ENCODE peak calls at places on chromosomes 6 and 20, in six cellular contexts. W, J, P, E, M and S are unnamed samples.

GRCh38 chr6:13992417-13993055 is 67.8 kb downstream of the RNF182 start:
- DNase-seq in W (peak), J (no peak), P (no peak), E (peak), M (no peak), S (no peak)

GRCh38 chr20:8216375-8217200 is 84.5 kb downstream of the PLCB1 start:
- DNase-seq in W (no peak), J (no peak), P (no peak), E (no peak), M (no peak), S (no peak)

GRCh38 chr6:142284419-142284818 is 17.4 kb upstream of the ADGRG6 start:
- DNase-seq in W (no peak), J (no peak), P (no peak), E (no peak), M (no peak), S (no peak)

GRCh38 chr20:63540417-63541186 is 3.4 kb upstream of the PTK6 start:
- DNase-seq in W (no peak), J (no peak), P (no peak), E (no peak), M (no peak), S (no peak)

GRCh38 chr6:116847234-116847633 is 18.4 kb upstream of the GPRC6A start:
- DNase-seq in W (peak), J (no peak), P (no peak), E (peak), M (no peak), S (no peak)

GRCh38 chr6:48922837-48923236 is 540.2 kb downstream of the MMUT start:
- DNase-seq in W (no peak), J (no peak), P (no peak), E (no peak), M (no peak), S (no peak)

GRCh38 chr20:53609501-53610445 is 16.1 kb upstream of the ZNF217 start:
- DNase-seq in W (peak), J (peak), P (peak), E (no peak), M (no peak), S (peak)

GRCh38 chr6:24761193-24761835 is 13.4 kb upstream of the GMNN start:
- DNase-seq in W (no peak), J (peak), P (peak), E (no peak), M (no peak), S (no peak)

DNA sequence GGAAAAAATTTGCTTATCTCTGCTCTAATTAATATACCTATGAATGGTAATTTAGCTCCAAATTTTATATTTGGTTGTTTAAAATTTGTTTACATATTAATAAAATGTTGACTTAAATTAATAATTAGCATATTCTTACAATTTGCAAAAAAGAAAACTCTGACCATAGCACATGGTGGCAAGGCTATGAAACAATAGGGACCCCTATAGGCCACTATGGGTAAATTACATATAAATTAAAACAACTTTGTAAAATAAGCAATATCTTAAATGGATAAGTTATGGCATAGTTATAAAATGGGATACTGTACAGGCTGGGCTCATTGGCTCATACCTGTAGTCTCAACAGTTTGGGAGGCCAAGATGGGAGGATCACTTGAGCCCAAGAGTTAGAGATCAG is 76.0 kb downstream of the MKKS start:
- DNase-seq in W (no peak), J (no peak), P (no peak), E (peak), M (no peak), S (no peak)
- TF ChIP-seq CTCF in W (peak), J (no peak), P (no peak), E (peak), M (no peak), S (no peak)

DNA sequence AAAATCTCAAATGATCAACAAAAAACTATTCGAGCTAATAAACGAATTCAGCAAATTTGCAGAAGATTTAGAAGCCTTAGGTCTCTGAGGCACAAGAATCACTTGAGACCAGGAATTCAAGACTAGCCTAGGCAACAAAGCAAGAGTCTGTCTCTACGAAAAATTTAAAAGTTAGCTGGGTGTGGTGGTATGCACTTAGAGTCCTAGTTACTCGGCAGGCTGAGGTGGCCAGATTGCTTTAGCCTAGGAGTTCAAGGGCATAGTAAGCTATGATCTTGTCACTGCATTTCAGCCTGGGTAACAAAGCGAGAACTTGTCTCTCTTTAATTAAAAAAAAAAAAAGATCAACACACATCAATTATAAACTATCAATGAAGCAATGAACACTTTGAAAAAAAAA is 34.2 kb downstream of the FAM184A start:
- DNase-seq in W (no peak), J (no peak), P (no peak), E (no peak), M (no peak), S (no peak)
- TF ChIP-seq CTCF in W (no peak), J (no peak), P (no peak), E (no peak), M (no peak), S (no peak)

GRCh38 chr6:120055071-120055470 is 705.5 kb upstream of the MAN1A1 start:
- DNase-seq in W (no peak), J (no peak), P (no peak), E (no peak), M (no peak), S (no peak)

GRCh38 chr6:120058410-120058809 is 708.8 kb upstream of the MAN1A1 start:
- DNase-seq in W (no peak), J (no peak), P (no peak), E (no peak), M (no peak), S (no peak)

GRCh38 chr6:120056085-120056484 is 706.5 kb upstream of the MAN1A1 start:
- DNase-seq in W (no peak), J (no peak), P (no peak), E (no peak), M (no peak), S (no peak)
- TF ChIP-seq CTCF in W (peak), J (no peak), P (no peak), E (peak), M (no peak), S (no peak)

GRCh38 chr6:44471271-44471981 is 83.9 kb downstream of the CDC5L start:
- DNase-seq in W (no peak), J (no peak), P (no peak), E (no peak), M (no peak), S (no peak)

GRCh38 chr6:44468835-44469234 is 81.3 kb downstream of the CDC5L start:
- DNase-seq in W (no peak), J (no peak), P (no peak), E (no peak), M (no peak), S (no peak)

GRCh38 chr6:44470746-44471145 is 83.2 kb downstream of the CDC5L start:
- DNase-seq in W (no peak), J (no peak), P (no peak), E (no peak), M (no peak), S (no peak)

GRCh38 chr6:44472250-44472945 is 84.9 kb downstream of the CDC5L start:
- DNase-seq in W (no peak), J (no peak), P (no peak), E (no peak), M (no peak), S (no peak)

DNA sequence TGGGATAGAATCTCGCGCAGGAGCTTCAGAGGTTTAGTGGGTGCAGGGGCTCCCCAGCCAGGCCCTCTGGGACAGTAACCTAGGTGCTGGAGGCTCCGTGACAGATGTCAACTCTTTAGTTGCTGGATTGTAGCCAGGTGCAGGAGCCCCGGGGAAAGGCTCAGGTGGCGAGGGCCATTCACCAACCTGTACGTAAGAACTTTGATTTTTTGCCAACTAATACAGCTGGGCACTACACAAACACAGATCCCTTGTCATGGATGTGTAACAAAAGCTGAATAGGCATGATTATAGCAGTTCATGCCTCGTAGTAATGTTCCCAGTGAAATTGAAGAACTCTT is 82.6 kb downstream of the CDC5L start:
- DNase-seq in W (no peak), J (no peak), P (no peak), E (no peak), M (no peak), S (no peak)
- TF ChIP-seq CTCF in W (peak), J (peak), P (no peak), E (peak), M (no peak), S (no peak)

GRCh38 chr6:132286298-132287019 is 114.8 kb downstream of the MOXD1 start:
- DNase-seq in W (no peak), J (peak), P (peak), E (no peak), M (no peak), S (no peak)
- TF ChIP-seq CTCF in W (no peak), J (no peak), P (no peak), E (no peak), M (no peak), S (no peak)

DNA sequence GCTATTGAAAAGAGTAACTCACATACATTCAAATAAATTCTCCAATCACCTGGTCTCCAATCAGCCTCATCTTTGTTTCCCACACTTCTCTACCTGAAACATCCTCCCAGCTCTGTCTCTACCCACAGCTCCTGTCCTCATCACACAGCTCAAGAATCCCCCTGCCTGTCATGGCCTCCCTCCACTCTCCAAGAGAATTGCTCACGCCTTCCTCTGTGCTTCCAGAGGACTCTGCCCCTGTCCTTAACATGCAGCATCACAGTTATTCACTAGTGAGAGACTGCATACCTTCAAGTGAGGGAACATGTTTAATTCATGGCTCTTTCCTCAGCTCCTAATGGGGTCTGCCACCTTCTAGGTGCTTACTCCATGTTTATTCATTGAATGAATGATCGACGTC is 295.9 kb downstream of the MAFB start:
- DNase-seq in W (no peak), J (no peak), P (no peak), E (no peak), M (no peak), S (no peak)
- TF ChIP-seq CTCF in W (no peak), J (no peak), P (no peak), E (no peak), M (no peak), S (no peak)

DNA sequence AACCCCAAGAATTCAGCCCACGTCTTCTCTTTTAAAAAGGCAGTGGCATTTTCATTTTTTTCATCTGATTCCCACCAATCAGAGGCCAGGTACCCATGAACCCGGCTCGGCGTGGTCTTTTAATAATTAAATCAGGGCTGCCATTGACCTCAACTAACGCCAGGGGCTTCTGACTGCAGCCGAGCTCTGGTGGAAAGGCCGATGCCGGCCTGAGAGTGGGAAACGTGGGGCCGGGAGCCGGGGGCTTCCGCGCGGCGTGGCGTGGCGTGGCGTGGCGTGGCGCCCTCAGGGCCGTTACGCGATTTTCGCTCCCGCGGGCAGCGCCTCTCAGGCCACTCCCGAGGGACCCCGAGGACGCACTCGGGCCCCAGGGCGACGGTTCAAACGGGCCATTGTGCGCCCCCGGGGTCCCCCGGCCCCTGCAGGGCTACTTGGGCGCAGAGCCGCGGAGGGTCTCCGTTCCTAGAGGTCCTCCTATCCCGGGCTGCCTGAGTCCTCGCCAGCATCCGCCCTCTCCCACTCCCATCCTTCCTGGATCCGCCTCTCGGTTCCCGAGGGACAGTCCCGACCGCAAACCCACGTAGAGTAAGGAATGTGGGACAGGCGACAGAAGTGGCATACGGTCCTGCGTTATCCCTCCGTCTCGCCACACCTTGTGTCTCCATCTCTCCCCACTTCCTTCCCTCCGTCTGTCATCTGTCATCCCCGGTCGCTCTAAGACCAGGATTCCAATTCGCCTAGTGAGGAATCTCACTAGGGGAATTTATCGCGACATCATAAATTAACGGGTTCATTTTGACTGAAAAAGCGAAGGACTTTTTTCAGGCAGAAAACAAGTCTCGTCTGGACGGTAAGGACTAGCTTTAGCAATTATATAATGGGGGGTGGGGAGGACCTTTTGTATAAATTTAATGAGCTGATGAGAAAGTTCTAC is 876 bp upstream of the TBPL1 start:
- DNase-seq in W (peak), J (peak), P (peak), E (peak), M (peak), S (peak)
- TF ChIP-seq CTCF in W (peak), J (peak), P (peak), E (peak), M (peak), S (peak)

GRCh38 chr20:16804793-16805187 is 56.6 kb downstream of the OTOR start:
- DNase-seq in W (no peak), J (no peak), P (no peak), E (no peak), M (no peak), S (no peak)

GRCh38 chr20:16802652-16802935 is 54.4 kb downstream of the OTOR start:
- DNase-seq in W (no peak), J (no peak), P (no peak), E (no peak), M (no peak), S (no peak)

GRCh38 chr20:16801919-16802651 is 53.9 kb downstream of the OTOR start:
- DNase-seq in W (peak), J (peak), P (peak), E (peak), M (no peak), S (peak)

GRCh38 chr20:16806061-16806460 is 57.9 kb downstream of the OTOR start:
- DNase-seq in W (no peak), J (no peak), P (no peak), E (no peak), M (no peak), S (no peak)

DNA sequence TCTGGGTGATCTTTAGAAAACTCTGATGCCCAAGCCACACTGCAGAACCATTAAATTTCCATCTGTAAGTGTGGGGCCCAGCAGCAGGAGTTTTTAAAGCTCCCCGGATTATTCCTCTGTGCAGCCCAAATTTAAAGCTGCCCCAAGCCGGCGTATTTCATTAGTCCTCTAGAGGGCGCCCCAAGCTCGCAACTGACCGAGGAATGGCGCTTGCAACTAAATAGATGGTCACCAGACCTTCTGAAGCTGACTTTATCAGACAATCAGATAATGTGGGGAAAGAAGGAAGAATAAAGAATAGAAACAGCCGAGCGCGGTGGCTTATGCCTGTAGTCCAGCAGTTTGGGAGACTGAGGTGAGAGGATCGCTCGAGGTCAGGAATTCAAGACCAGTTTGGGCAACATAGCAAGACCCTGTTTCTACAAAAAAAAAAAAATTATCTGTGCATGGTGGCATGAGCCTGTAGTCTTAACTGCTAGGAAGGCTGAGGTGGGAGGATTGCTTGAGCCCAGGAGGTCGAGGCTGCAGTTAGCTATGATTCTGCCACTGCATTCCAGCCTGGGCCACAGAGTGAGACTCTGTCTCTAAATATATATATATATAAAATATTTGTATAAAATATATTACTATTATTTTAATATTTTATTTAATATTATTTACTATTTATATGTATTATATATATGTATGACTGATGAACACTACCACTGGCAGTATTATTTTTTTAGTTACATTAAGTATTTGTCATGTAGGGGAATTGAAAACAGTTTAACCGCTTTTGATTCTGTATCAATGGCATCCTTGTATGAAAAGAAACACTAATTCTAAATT is 56.0 kb downstream of the OTOR start:
- DNase-seq in W (peak), J (peak), P (peak), E (peak), M (no peak), S (peak)
- TF ChIP-seq CTCF in W (peak), J (peak), P (peak), E (peak), M (peak), S (peak)

GRCh38 chr6:158777510-158777909 is 41.7 kb downstream of the EZR start:
- DNase-seq in W (no peak), J (no peak), P (no peak), E (no peak), M (no peak), S (no peak)

GRCh38 chr6:158780963-158781691 is 38.0 kb downstream of the EZR start:
- DNase-seq in W (no peak), J (peak), P (peak), E (peak), M (no peak), S (no peak)

GRCh38 chr6:158775832-158776231 is 43.3 kb downstream of the EZR start:
- DNase-seq in W (no peak), J (no peak), P (no peak), E (no peak), M (no peak), S (no peak)

GRCh38 chr6:158776737-158777136 is 42.4 kb downstream of the EZR start:
- DNase-seq in W (no peak), J (no peak), P (no peak), E (no peak), M (no peak), S (no peak)

DNA sequence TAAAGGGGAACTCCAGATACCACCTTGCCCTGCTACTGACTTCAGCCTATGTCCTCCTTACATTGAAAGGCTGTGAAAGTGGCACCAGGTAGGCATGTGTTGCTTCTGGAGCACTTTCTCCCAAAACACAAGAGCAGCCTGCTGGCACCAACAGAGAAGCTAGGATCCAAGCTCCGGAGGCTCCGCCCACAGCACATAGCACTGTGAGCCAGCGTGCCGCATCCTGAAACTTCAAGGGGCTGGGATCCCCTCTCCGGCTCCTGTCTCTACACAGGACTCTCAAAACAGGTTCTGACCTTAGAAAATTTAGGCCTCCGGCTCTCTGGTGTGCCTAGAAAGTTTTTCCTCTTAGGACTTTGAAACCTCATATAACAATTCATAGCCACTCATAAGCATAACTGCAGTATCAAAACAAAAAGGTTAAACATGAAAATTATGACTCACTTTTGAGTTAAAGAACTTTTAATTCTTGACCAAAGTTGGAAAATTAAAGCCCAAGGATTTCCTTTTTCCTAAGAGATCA is 41.1 kb downstream of the EZR start:
- DNase-seq in W (no peak), J (no peak), P (peak), E (no peak), M (peak), S (no peak)
- TF ChIP-seq CTCF in W (no peak), J (no peak), P (no peak), E (no peak), M (no peak), S (no peak)